ENCODE peak calls at places on chromosomes 4 and X, in ten cellular contexts. F, N, Z, D, K, V, X, B, J and Q are unnamed samples. For H3K9me3, the result is how much of the 10 kb centered on the place peaks cover.

GRCh38 chrX:39835776-39836175 is 262.0 kb downstream of the BCOR start:
- DNase-seq in D (no peak), J (no peak), V (no peak), B (no peak), Z (no peak), X (no peak), F (no peak), K (no peak), N (no peak), Q (no peak)

GRCh38 chr4:150310159-150310895 is 232.1 kb downstream of the DCLK2 start:
- DNase-seq in X (no peak), F (no peak), J (no peak), K (no peak), D (no peak), V (no peak), N (peak), B (no peak), Z (no peak), Q (no peak)

GRCh38 chrX:103571726-103572125 is 13.6 kb upstream of the TCEAL4 start:
- DNase-seq in V (no peak), K (no peak), D (no peak), X (no peak), B (no peak), Z (no peak), F (no peak), J (no peak), N (no peak), Q (no peak)

GRCh38 chr4:15774020-15774420 is 4.1 kb upstream of the CD38 start:
- DNase-seq in K (no peak), F (peak), V (no peak), J (no peak), D (peak), B (peak), X (no peak), Z (no peak), N (no peak), Q (peak)

GRCh38 chr4:1094336-1094690 is 19.1 kb downstream of the RNF212 start:
- DNase-seq in K (no peak), D (peak), Z (no peak), V (no peak), N (no peak), B (no peak), J (no peak), F (no peak), X (no peak), Q (no peak)

GRCh38 chr4:105194328-105195231 is 47.9 kb downstream of the TET2 start:
- DNase-seq in B (no peak), D (no peak), Z (no peak), N (peak), J (no peak), F (no peak), V (no peak), K (no peak), X (no peak), Q (no peak)

GRCh38 chr4:4339504-4340085 is 47.3 kb upstream of the NSG1 start:
- DNase-seq in Z (no peak), D (peak), V (no peak), X (no peak), K (no peak), J (peak), N (no peak), B (no peak), F (no peak), Q (peak)

GRCh38 chr4:21209854-21210253 is 509.6 kb downstream of the PACRGL start:
- DNase-seq in F (no peak), X (no peak), D (no peak), Z (no peak), K (no peak), J (no peak), N (no peak), B (no peak), V (no peak), Q (no peak)

GRCh38 chrX:50812995-50813842 is 775 bp downstream of the SHROOM4 start:
- DNase-seq in D (peak), K (no peak), J (no peak), N (peak), F (peak), X (no peak), B (no peak), Z (no peak), V (peak), Q (peak)

GRCh38 chrX:413322-414201 is 26.9 kb upstream of the PPP2R3B start:
- DNase-seq in K (no peak), J (no peak), V (peak), F (no peak), X (no peak), B (no peak), Z (no peak), N (no peak), D (no peak), Q (no peak)

GRCh38 chr4:140800686-140801085 is 44.5 kb upstream of the TBC1D9 start:
- DNase-seq in N (no peak), X (no peak), B (no peak), Z (no peak), V (no peak), F (no peak), J (no peak), K (no peak), D (no peak), Q (no peak)

GRCh38 chr4:4599886-4600285 is 58.0 kb upstream of the STX18 start:
- DNase-seq in V (no peak), Z (no peak), F (no peak), X (no peak), K (no peak), J (no peak), D (no peak), N (no peak), B (no peak), Q (no peak)

GRCh38 chr4:113700602-113701150 is 60.9 kb downstream of the CAMK2D start:
- DNase-seq in V (no peak), K (no peak), X (no peak), Z (no peak), D (peak), J (no peak), B (no peak), N (no peak), F (no peak), Q (no peak)

GRCh38 chr4:25914670-25915358 is 794 bp downstream of the SMIM20 start:
- DNase-seq in N (no peak), K (no peak), V (no peak), X (no peak), F (no peak), D (no peak), J (peak), Z (no peak), B (no peak), Q (no peak)

GRCh38 chrX:137929951-137930350 is 364.0 kb downstream of the ZIC3 start:
- DNase-seq in K (no peak), B (no peak), X (no peak), Z (no peak), F (no peak), N (peak), V (no peak), J (no peak), D (no peak), Q (no peak)

GRCh38 chr4:142348489-142349076 is 497.5 kb downstream of the INPP4B start:
- DNase-seq in J (peak), V (no peak), B (no peak), K (no peak), N (no peak), D (no peak), X (no peak), F (no peak), Z (no peak), Q (no peak)

GRCh38 chrX:54178100-54178940 is 4.7 kb downstream of the FAM120C start:
- DNase-seq in F (peak), B (no peak), X (no peak), K (no peak), V (no peak), D (no peak), J (no peak), N (peak), Z (no peak), Q (no peak)

GRCh38 chr4:22417408-22417807 is 98.5 kb downstream of the ADGRA3 start:
- DNase-seq in N (no peak), B (no peak), J (no peak), F (no peak), X (no peak), Z (no peak), V (no peak), D (no peak), K (no peak), Q (no peak)

GRCh38 chrX:68694429-68695205 is 47.2 kb downstream of the STARD8 start:
- DNase-seq in X (no peak), D (no peak), K (no peak), Z (no peak), F (no peak), J (no peak), V (no peak), B (no peak), N (no peak), Q (no peak)

GRCh38 chrX:83508006-83508405 is at the start of gene POU3F4:
- DNase-seq in V (no peak), K (no peak), X (no peak), Z (no peak), N (no peak), D (no peak), B (no peak), J (no peak), F (no peak), Q (no peak)

GRCh38 chrX:115533485-115533884 is 27.5 kb upstream of the PLS3 start:
- DNase-seq in N (no peak), D (peak), Z (no peak), K (no peak), X (no peak), B (no peak), J (no peak), V (no peak), F (no peak), Q (no peak)

GRCh38 chrX:85851418-85851817 is 195.9 kb downstream of the CHM start:
- DNase-seq in X (no peak), J (peak), V (no peak), Z (no peak), D (peak), K (peak), N (peak), B (peak), F (peak), Q (peak)

GRCh38 chrX:38426785-38427184 is 74.4 kb downstream of the OTC start:
- DNase-seq in K (no peak), N (peak), X (no peak), B (no peak), J (no peak), F (peak), V (no peak), Z (no peak), D (peak), Q (no peak)

GRCh38 chr4:87425711-87426110 is 3.3 kb downstream of the NUDT9 start:
- DNase-seq in F (no peak), D (no peak), V (no peak), J (no peak), K (no peak), X (no peak), B (no peak), N (no peak), Z (no peak), Q (no peak)

GRCh38 chrX:139892512-139892911 is 40.3 kb downstream of the ATP11C start:
- DNase-seq in K (no peak), X (no peak), F (no peak), N (no peak), B (no peak), J (no peak), Z (no peak), V (no peak), D (no peak), Q (no peak)

GRCh38 chr4:41141910-41142309 is 72.4 kb downstream of the APBB2 start:
- DNase-seq in V (no peak), N (peak), F (peak), K (no peak), B (no peak), J (no peak), Z (no peak), D (no peak), X (no peak), Q (no peak)

GRCh38 chr4:13548059-13548983 is 4.0 kb upstream of the NKX3-2 start:
- DNase-seq in N (peak), D (no peak), B (no peak), V (no peak), Z (no peak), X (no peak), F (no peak), K (no peak), J (no peak), Q (no peak)

GRCh38 chr4:78889955-78890354 is 49.3 kb downstream of the PAQR3 start:
- DNase-seq in J (no peak), Z (no peak), B (no peak), X (no peak), F (no peak), K (no peak), D (no peak), V (no peak), N (no peak), Q (no peak)

GRCh38 chrX:101257448-101258259 is 33.5 kb downstream of the TAF7L start:
- DNase-seq in B (no peak), V (no peak), X (no peak), Z (no peak), K (no peak), J (no peak), N (peak), D (no peak), F (no peak), Q (no peak)

GRCh38 chr4:23631255-23631950 is 258.4 kb downstream of the PPARGC1A start:
- DNase-seq in N (no peak), F (no peak), V (no peak), Z (no peak), X (no peak), J (no peak), B (no peak), K (no peak), D (no peak), Q (no peak)

GRCh38 chrX:139738581-139738980 is 30.6 kb upstream of the MCF2 start:
- DNase-seq in K (no peak), B (no peak), F (no peak), N (peak), X (no peak), J (no peak), V (no peak), Z (no peak), D (no peak), Q (no peak)

GRCh38 chr4:117664706-117665444 is 369.4 kb upstream of the NDST3 start:
- DNase-seq in F (no peak), K (no peak), Z (no peak), B (no peak), N (peak), D (no peak), V (no peak), X (no peak), J (no peak), Q (no peak)

GRCh38 chr4:148397006-148397673 is 45.1 kb downstream of the NR3C2 start:
- DNase-seq in N (no peak), D (no peak), Z (no peak), X (no peak), K (no peak), B (no peak), F (no peak), V (no peak), J (no peak), Q (no peak)

GRCh38 chr4:14607001-14607400 is 395.3 kb upstream of the CPEB2 start:
- DNase-seq in Z (no peak), X (no peak), K (no peak), J (no peak), B (no peak), D (no peak), N (peak), F (no peak), V (no peak), Q (no peak)

GRCh38 chr4:128068927-128069326 is 7.8 kb downstream of the LARP1B start:
- DNase-seq in D (no peak), X (no peak), F (peak), V (no peak), K (peak), B (no peak), N (peak), Z (no peak), J (peak), Q (no peak)

GRCh38 chr4:3291969-3292570 is 751 bp upstream of the RGS12 start:
- DNase-seq in D (peak), K (peak), Z (no peak), N (peak), F (peak), J (peak), V (peak), X (no peak), B (peak), Q (peak)

GRCh38 chrX:143298663-143299241 is 218.5 kb downstream of the SPANXN3 start:
- DNase-seq in K (no peak), N (no peak), B (no peak), F (no peak), V (no peak), Z (no peak), D (no peak), X (no peak), J (no peak), Q (no peak)
- H3K9me3 ChIP-seq in K (under half), N (under half), B (under half), F (under half), V (under half), Z (under half), D (under half), X (under half), J (under half), Q (under half)

GRCh38 chr4:55933611-55934010 is 15.1 kb upstream of the CEP135 start:
- DNase-seq in X (no peak), V (no peak), K (no peak), N (no peak), B (no peak), F (no peak), Z (no peak), J (no peak), D (no peak), Q (no peak)
- H3K9me3 ChIP-seq in X (under half), V (under half), K (under half), N (under half), B (under half), F (under half), Z (under half), J (under half), D (under half), Q (under half)

DNA sequence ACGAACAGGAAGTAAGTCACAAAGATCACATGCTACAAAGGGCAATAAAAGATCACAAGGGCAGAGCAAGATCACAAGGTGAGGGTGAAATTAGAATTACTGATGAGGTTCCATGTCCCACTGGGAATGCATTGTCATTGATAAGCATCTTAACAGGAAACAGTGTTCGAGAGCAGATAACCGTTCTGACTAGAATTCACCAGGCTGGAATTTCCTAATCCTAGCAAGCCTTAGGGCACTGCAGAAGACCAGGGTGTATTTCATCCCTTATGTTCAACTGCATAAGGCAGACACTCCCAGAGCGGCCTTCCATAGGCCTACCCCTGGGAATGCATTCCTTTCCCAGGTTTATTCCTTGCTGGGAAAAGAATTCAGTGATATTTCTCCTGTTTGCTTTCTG is 980.6 kb upstream of the LCORL start:
- DNase-seq in N (no peak), K (no peak), B (no peak), V (no peak), F (no peak), Z (no peak), J (no peak), X (no peak), D (no peak), Q (no peak)
- H3K9me3 ChIP-seq in N (under half), K (under half), B (under half), V (under half), F (under half), Z (under half), J (under half), X (under half), D (under half), Q (under half)

GRCh38 chr4:116015549-116015948 is 902.1 kb upstream of the NDST4 start:
- DNase-seq in N (no peak), B (no peak), F (no peak), Z (no peak), J (no peak), X (no peak), D (no peak), K (no peak), V (no peak), Q (no peak)
- H3K9me3 ChIP-seq in N (under half), B (under half), F (under half), Z (under half), J (under half), X (under half), D (under half), K (under half), V (half or more), Q (under half)

DNA sequence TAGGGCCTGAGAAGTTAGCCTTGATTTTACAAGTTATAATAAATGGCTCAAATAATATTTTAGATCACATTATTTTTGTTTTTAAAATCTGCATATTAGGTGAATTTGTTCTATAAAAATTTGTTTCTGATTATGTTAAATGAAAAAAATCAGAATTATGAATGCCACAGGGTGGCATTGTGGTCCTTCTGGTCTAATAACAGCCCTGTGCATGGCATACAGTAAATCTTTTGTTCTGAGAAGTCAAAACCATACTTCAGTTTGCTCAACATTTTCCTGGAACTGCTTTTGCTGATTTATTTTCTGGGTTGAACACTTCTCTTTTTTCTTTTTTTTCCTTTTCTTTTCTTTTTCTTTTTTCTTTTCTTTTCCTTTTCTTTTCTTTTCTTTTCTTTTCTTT is 101.0 kb upstream of the UBQLN2 start:
- DNase-seq in N (no peak), J (no peak), B (no peak), F (no peak), D (no peak), V (no peak), X (no peak), Z (no peak), K (no peak), Q (no peak)
- H3K9me3 ChIP-seq in N (under half), J (under half), B (under half), F (under half), D (under half), V (under half), X (under half), Z (under half), K (under half), Q (under half)

GRCh38 chr4:184374006-184374405 is 100.3 kb downstream of the IRF2 start:
- DNase-seq in X (no peak), D (no peak), J (no peak), K (no peak), B (no peak), V (no peak), N (no peak), F (no peak), Z (no peak), Q (no peak)
- H3K9me3 ChIP-seq in X (under half), D (under half), J (under half), K (under half), B (under half), V (under half), N (under half), F (under half), Z (under half), Q (under half)

GRCh38 chr4:169593050-169593449 is 19.3 kb downstream of the NEK1 start:
- DNase-seq in K (no peak), B (no peak), J (no peak), D (no peak), Z (no peak), X (no peak), N (no peak), F (no peak), V (no peak), Q (no peak)

GRCh38 chr4:169594560-169595195 is 17.7 kb downstream of the NEK1 start:
- DNase-seq in F (no peak), D (no peak), J (no peak), Z (no peak), V (no peak), N (no peak), B (no peak), X (no peak), K (no peak), Q (no peak)
- H3K9me3 ChIP-seq in F (under half), D (under half), J (under half), Z (under half), V (under half), N (under half), B (under half), X (under half), K (under half), Q (under half)

GRCh38 chr4:6819295-6819694 is 36.8 kb downstream of the KIAA0232 start:
- DNase-seq in F (no peak), J (no peak), Z (no peak), X (no peak), K (no peak), B (no peak), N (no peak), V (no peak), D (no peak), Q (no peak)
- H3K9me3 ChIP-seq in F (under half), J (under half), Z (under half), X (under half), K (under half), B (under half), N (under half), V (under half), D (under half), Q (under half)